ENCODE peak calls at places on chromosomes 13 and 19, in seven cellular contexts. O is CD8-positive, alpha-beta T cell; E is A549; Y is left lung; I is body of pancreas; L is activated T-helper 17 cell treated with anti-CD3 and anti-CD28 coated beads, Interleukin-2, amount 50 U/mL, for 72 hours; H is naive B cell. W is an unnamed sample.

GRCh38 chr13:20851844-20852402 is 50.6 kb downstream of the XPO4 start:
- ATAC-seq in O (no peak), E (no peak), Y (peak; percentile 89), I (no peak), L (no peak), H (no peak), W (no peak)

GRCh38 chr13:70043685-70044084 is 63.9 kb upstream of the ATXN8OS start:
- ATAC-seq in O (no peak), E (no peak), Y (no peak), I (no peak), L (no peak), H (no peak), W (no peak)

GRCh38 chr19:35363711-35364425 is 5.6 kb downstream of the FFAR3 start:
- ATAC-seq in O (no peak), E (no peak), Y (no peak), I (no peak), L (no peak), H (no peak), W (no peak)

GRCh38 chr13:93775507-93776108 is 549.0 kb downstream of the GPC6 start:
- ATAC-seq in O (no peak), E (no peak), Y (no peak), I (no peak), L (no peak), H (no peak), W (no peak)

GRCh38 chr13:25347156-25347555 is 24.6 kb upstream of the ATP8A2 start:
- ATAC-seq in O (no peak), E (no peak), Y (peak; percentile 19), I (no peak), L (no peak), H (no peak), W (no peak)

GRCh38 chr19:5686647-5687359 is 3.3 kb upstream of the RPL36 start:
- ATAC-seq in O (peak; percentile 55), E (peak; percentile 57), Y (peak; percentile 88), I (peak; percentile 74), L (peak; percentile 69), H (peak; percentile 66), W (peak; percentile 84)

GRCh38 chr13:113862191-113862765 is 1.6 kb downstream of the GAS6 start:
- ATAC-seq in O (no peak), E (no peak), Y (no peak), I (no peak), L (no peak), H (no peak), W (peak; percentile 11)

GRCh38 chr19:51417807-51418152 is 338 bp upstream of the SIGLEC10 start:
- ATAC-seq in O (no peak), E (no peak), Y (peak; percentile 5), I (no peak), L (no peak), H (peak; percentile 76), W (no peak)

GRCh38 chr13:28493740-28494536 is 990 bp downstream of the FLT1 start:
- ATAC-seq in O (no peak), E (no peak), Y (peak; percentile 45), I (no peak), L (peak; percentile 28), H (no peak), W (no peak)

GRCh38 chr13:34578471-34578870 is 363.6 kb upstream of the NBEA start:
- ATAC-seq in O (no peak), E (no peak), Y (no peak), I (no peak), L (no peak), H (no peak), W (no peak)

GRCh38 chr19:1811942-1812425 is at the start of gene ATP8B3:
- ATAC-seq in O (peak; percentile 75), E (peak; percentile 48), Y (no peak), I (no peak), L (peak; percentile 34), H (peak; percentile 8), W (no peak)

GRCh38 chr19:31611348-31611877 is 262.2 kb upstream of the TSHZ3 start:
- ATAC-seq in O (no peak), E (no peak), Y (no peak), I (no peak), L (no peak), H (no peak), W (no peak)

GRCh38 chr13:32737111-32737571 is 150.9 kb downstream of the PDS5B start:
- ATAC-seq in O (peak; percentile 79), E (no peak), Y (peak; percentile 77), I (no peak), L (peak; percentile 69), H (peak; percentile 49), W (no peak)

GRCh38 chr19:1265611-1266115 is 3.5 kb upstream of the CIRBP start:
- ATAC-seq in O (no peak), E (peak; percentile 1), Y (no peak), I (no peak), L (peak; percentile 3), H (no peak), W (peak; percentile 5)

GRCh38 chr13:77565635-77566034 is 30.1 kb downstream of the SCEL start:
- ATAC-seq in O (no peak), E (peak; percentile 50), Y (peak; percentile 79), I (no peak), L (no peak), H (peak; percentile 37), W (no peak)

GRCh38 chr13:66180806-66181205 is 1049.3 kb downstream of the PCDH9 start:
- ATAC-seq in O (no peak), E (no peak), Y (peak; percentile 24), I (no peak), L (no peak), H (no peak), W (no peak)

GRCh38 chr13:44955421-44955820 is 33.9 kb downstream of the NUFIP1 start:
- ATAC-seq in O (no peak), E (no peak), Y (peak; percentile 72), I (peak; percentile 97), L (no peak), H (no peak), W (no peak)

GRCh38 chr19:35337984-35338296 is 9.0 kb downstream of the CD22 start:
- ATAC-seq in O (no peak), E (no peak), Y (no peak), I (no peak), L (no peak), H (no peak), W (no peak)

GRCh38 chr13:25971499-25972145 is 80.2 kb downstream of the SHISA2 start:
- ATAC-seq in O (peak; percentile 88), E (no peak), Y (no peak), I (no peak), L (peak; percentile 84), H (no peak), W (no peak)

GRCh38 chr13:109131698-109132257 is 502.4 kb downstream of the MYO16 start:
- ATAC-seq in O (no peak), E (no peak), Y (peak; percentile 67), I (no peak), L (no peak), H (peak; percentile 41), W (peak; percentile 63)

GRCh38 chr13:52945348-52945747 is 83.3 kb upstream of the OLFM4 start:
- ATAC-seq in O (no peak), E (no peak), Y (peak; percentile 41), I (no peak), L (no peak), H (no peak), W (no peak)

GRCh38 chr19:14031719-14032480 is at the start of gene IL27RA:
- ATAC-seq in O (peak; percentile 75), E (peak; percentile 89), Y (peak; percentile 91), I (peak; percentile 85), L (peak; percentile 78), H (peak; percentile 81), W (peak; percentile 62)

GRCh38 chr19:23263870-23264590 is 13.8 kb upstream of the ZNF724 start:
- ATAC-seq in O (no peak), E (no peak), Y (no peak), I (no peak), L (peak; percentile 79), H (no peak), W (peak; percentile 78)

GRCh38 chr13:71858647-71859046 is 8.4 kb downstream of the DACH1 start:
- ATAC-seq in O (no peak), E (no peak), Y (no peak), I (peak; percentile 38), L (no peak), H (no peak), W (no peak)